ENCODE peak calls at places on chromosome 3, in six cellular contexts. S is PC-9, J is lower lobe of right lung, U is MM.1S, H is mammary epithelial cell, M is fibroblast of lung. P is an unnamed sample. For H3K4me1, the result is how much of the 10 kb centered on the place peaks cover.

GRCh38 chr3:170639003-170639402 is 53.1 kb upstream of the SLC7A14 start:
- DNase-seq in U (no peak), M (no peak), S (no peak), H (no peak), J (no peak), P (no peak)

GRCh38 chr3:159947220-159947619 is 41.4 kb upstream of the IL12A start:
- DNase-seq in H (peak), S (no peak), J (no peak), U (no peak), M (peak), P (no peak)

GRCh38 chr3:114878119-114878839 is 268.8 kb downstream of the ZBTB20 start:
- DNase-seq in U (no peak), H (peak), M (peak), S (no peak), J (no peak), P (no peak)

GRCh38 chr3:149971403-149972075 is 844 bp upstream of the PFN2 start:
- DNase-seq in M (peak), S (peak), H (no peak), J (peak), U (peak), P (peak)

GRCh38 chr3:71062920-71063767 is 520.4 kb downstream of the FOXP1 start:
- DNase-seq in U (peak), J (no peak), M (peak), H (peak), S (no peak), P (peak)

GRCh38 chr3:63557912-63558311 is 94.6 kb upstream of the SNTN start:
- DNase-seq in U (peak), J (no peak), M (peak), S (no peak), H (no peak), P (no peak)

GRCh38 chr3:149831321-149831720 is 18.3 kb downstream of the RNF13 start:
- DNase-seq in J (no peak), S (no peak), M (no peak), H (no peak), U (no peak), P (no peak)

GRCh38 chr3:54358969-54359648 is 236.8 kb downstream of the CACNA2D3 start:
- DNase-seq in J (no peak), H (no peak), U (no peak), S (no peak), M (no peak), P (no peak)

GRCh38 chr3:129794319-129795201 is 99.0 kb downstream of the TMCC1 start:
- DNase-seq in M (peak), H (peak), U (no peak), J (peak), S (peak), P (peak)

GRCh38 chr3:11658180-11658579 is 14.5 kb upstream of the VGLL4 start:
- DNase-seq in H (no peak), U (no peak), S (no peak), M (no peak), J (no peak), P (peak)

GRCh38 chr3:81315051-81315450 is 446.4 kb downstream of the GBE1 start:
- DNase-seq in H (no peak), S (no peak), J (no peak), U (no peak), M (no peak), P (no peak)

GRCh38 chr3:38102073-38102844 is 34.7 kb downstream of the ACAA1 start:
- DNase-seq in S (no peak), H (no peak), U (no peak), J (no peak), M (no peak), P (no peak)

GRCh38 chr3:99896482-99896881 is 78.8 kb downstream of the CMSS1 start:
- DNase-seq in M (no peak), J (no peak), S (no peak), H (no peak), U (no peak), P (no peak)

GRCh38 chr3:50213383-50213782 is 8.3 kb downstream of the SLC38A3 start:
- DNase-seq in J (no peak), M (no peak), U (no peak), H (no peak), S (no peak), P (no peak)

GRCh38 chr3:11721114-11721440 is 77.4 kb upstream of the VGLL4 start:
- DNase-seq in S (no peak), H (no peak), J (no peak), M (no peak), U (no peak), P (peak)

GRCh38 chr3:111924283-111924682 is 54.5 kb upstream of the ABHD10 start:
- DNase-seq in S (peak), M (no peak), U (no peak), J (peak), H (peak), P (peak)
- H3K4me1 ChIP-seq in S (half or more), M (under half), U (under half), J (under half), H (under half), P (under half)

GRCh38 chr3:192834428-192834827 is 83.2 kb downstream of the MB21D2 start:
- DNase-seq in U (no peak), H (no peak), M (peak), J (no peak), S (no peak), P (no peak)

GRCh38 chr3:192831111-192831644 is 86.5 kb downstream of the MB21D2 start:
- DNase-seq in S (no peak), M (peak), H (peak), U (no peak), J (no peak), P (no peak)

GRCh38 chr3:192830279-192831110 is 87.2 kb downstream of the MB21D2 start:
- DNase-seq in H (no peak), M (peak), U (no peak), S (no peak), J (no peak), P (no peak)

GRCh38 chr3:192833177-192833890 is 84.3 kb downstream of the MB21D2 start:
- DNase-seq in M (peak), U (no peak), H (no peak), J (no peak), S (no peak), P (no peak)

GRCh38 chr3:192831801-192832347 is 85.8 kb downstream of the MB21D2 start:
- DNase-seq in J (no peak), U (no peak), M (peak), H (no peak), S (no peak), P (no peak)
- H3K4me1 ChIP-seq in J (under half), U (under half), M (under half), H (under half), S (under half), P (under half)

GRCh38 chr3:27939510-27939909 is 217.4 kb upstream of the EOMES start:
- DNase-seq in J (no peak), H (peak), S (no peak), M (no peak), U (no peak), P (no peak)

GRCh38 chr3:27935492-27935891 is 213.4 kb upstream of the EOMES start:
- DNase-seq in U (no peak), H (no peak), S (no peak), M (no peak), J (no peak), P (no peak)

GRCh38 chr3:27945229-27945628 is 223.1 kb upstream of the EOMES start:
- DNase-seq in H (no peak), U (no peak), M (no peak), J (no peak), S (no peak), P (no peak)

GRCh38 chr3:27943106-27943505 is 221.0 kb upstream of the EOMES start:
- DNase-seq in U (no peak), S (no peak), H (peak), M (no peak), J (no peak), P (peak)

GRCh38 chr3:27939940-27940339 is 217.8 kb upstream of the EOMES start:
- DNase-seq in H (peak), M (peak), S (no peak), U (no peak), J (no peak), P (no peak)
- H3K4me1 ChIP-seq in H (under half), M (under half), S (under half), U (under half), J (under half), P (under half)

GRCh38 chr3:124877617-124878016 is 9.5 kb downstream of the ITGB5 start:
- DNase-seq in S (peak), H (no peak), J (no peak), M (no peak), U (no peak), P (peak)
- H3K4me1 ChIP-seq in S (half or more), H (half or more), J (under half), M (under half), U (under half), P (under half)

DNA sequence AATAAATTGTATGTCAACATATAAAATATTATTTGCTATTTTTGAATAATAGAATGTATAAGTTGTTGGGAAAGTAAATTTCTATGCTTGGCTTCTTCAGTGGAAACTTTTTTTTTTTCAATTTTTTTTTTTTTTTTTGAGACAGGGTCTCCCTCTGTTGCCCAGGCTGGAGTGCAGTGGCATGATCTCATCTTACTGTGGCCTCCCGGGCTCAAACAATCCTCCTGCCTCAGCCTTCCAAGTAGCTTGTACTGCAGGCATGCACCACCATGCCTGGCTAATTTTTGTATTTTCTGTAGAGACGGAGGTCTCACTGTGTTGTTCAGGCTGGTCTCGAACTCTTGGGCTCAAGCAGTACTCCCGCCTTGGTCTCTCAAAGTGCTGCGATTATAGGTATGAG is 16.8 kb downstream of the MBNL1 start:
- DNase-seq in M (no peak), H (no peak), U (no peak), S (no peak), J (no peak), P (no peak)
- H3K4me1 ChIP-seq in M (under half), H (under half), U (under half), S (under half), J (half or more), P (under half)

GRCh38 chr3:8505621-8506020 is 4.0 kb downstream of the LMCD1 start:
- DNase-seq in M (no peak), S (no peak), H (no peak), U (no peak), J (no peak), P (no peak)
- H3K4me1 ChIP-seq in M (under half), S (half or more), H (under half), U (under half), J (half or more), P (under half)